ENCODE peak calls at places on chromosomes 2 and 18, in ten cellular contexts. U, N, W, K, M, P, G, X, O and Q are unnamed samples.

GRCh38 chr2:38648107-38648761 is 17.7 kb upstream of the GALM start:
- DNase-seq in U (no peak), N (no peak), W (no peak), K (peak; percentile 27), M (no peak), P (no peak), G (no peak), X (peak; percentile 4), O (no peak), Q (no peak)

GRCh38 chr2:65112630-65113029 is 17.3 kb downstream of the RAB1A start:
- DNase-seq in U (no peak), N (no peak), W (no peak), K (no peak), M (no peak), P (no peak), G (no peak), X (no peak), O (no peak), Q (no peak)

GRCh38 chr2:25851740-25852503 is 26.4 kb downstream of the ASXL2 start:
- DNase-seq in U (no peak), N (no peak), W (no peak), K (peak; percentile 92), M (no peak), P (no peak), G (peak; percentile 34), X (peak; percentile 92), O (no peak), Q (no peak)

GRCh38 chr2:36538345-36538744 is 59.6 kb downstream of the FEZ2 start:
- DNase-seq in U (no peak), N (no peak), W (no peak), K (peak; percentile 31), M (no peak), P (no peak), G (peak; percentile 41), X (peak; percentile 44), O (no peak), Q (no peak)

GRCh38 chr2:109663721-109664120 is 49.6 kb downstream of the SOWAHC start:
- DNase-seq in U (no peak), N (peak; percentile 87), W (peak; percentile 62), K (peak; percentile 95), M (no peak), P (peak; percentile 44), G (peak; percentile 82), X (peak; percentile 91), O (peak; percentile 43), Q (no peak)

GRCh38 chr2:30332791-30333453 is 101.6 kb downstream of the LBH start:
- DNase-seq in U (no peak), N (no peak), W (no peak), K (no peak), M (no peak), P (no peak), G (no peak), X (no peak), O (no peak), Q (no peak)

GRCh38 chr18:31774477-31774785 is 13.8 kb upstream of the SLC25A52 start:
- DNase-seq in U (no peak), N (no peak), W (no peak), K (no peak), M (no peak), P (no peak), G (no peak), X (no peak), O (no peak), Q (no peak)

GRCh38 chr2:173199303-173199702 is 123.7 kb downstream of the MAP3K20 start:
- DNase-seq in U (no peak), N (no peak), W (no peak), K (no peak), M (no peak), P (no peak), G (no peak), X (peak; percentile 49), O (no peak), Q (no peak)

GRCh38 chr2:43276517-43276931 is 50.1 kb upstream of the ZFP36L2 start:
- DNase-seq in U (no peak), N (no peak), W (no peak), K (no peak), M (no peak), P (no peak), G (no peak), X (no peak), O (no peak), Q (no peak)

GRCh38 chr2:19989681-19990415 is at the start of gene WDR35:
- DNase-seq in U (peak; percentile 97), N (peak; percentile 92), W (peak; percentile 64), K (peak; percentile 90), M (peak; percentile 93), P (peak; percentile 93), G (peak; percentile 83), X (peak; percentile 97), O (peak; percentile 79), Q (peak; percentile 89)

GRCh38 chr2:20366672-20367116 is 16.1 kb upstream of the PUM2 start:
- DNase-seq in U (no peak), N (no peak), W (no peak), K (no peak), M (no peak), P (no peak), G (no peak), X (peak; percentile 66), O (no peak), Q (no peak)

GRCh38 chr2:12702661-12703121 is 14.0 kb upstream of the TRIB2 start:
- DNase-seq in U (no peak), N (peak; percentile 38), W (no peak), K (peak; percentile 93), M (no peak), P (no peak), G (peak; percentile 34), X (peak; percentile 91), O (peak; percentile 43), Q (no peak)

GRCh38 chr2:236644502-236644911 is 74.9 kb downstream of the ACKR3 start:
- DNase-seq in U (no peak), N (no peak), W (no peak), K (no peak), M (no peak), P (no peak), G (no peak), X (no peak), O (peak; percentile 13), Q (no peak)

GRCh38 chr2:55620123-55620779 is 2.8 kb upstream of the PPP4R3B start:
- DNase-seq in U (no peak), N (no peak), W (no peak), K (peak; percentile 23), M (no peak), P (no peak), G (no peak), X (peak; percentile 45), O (no peak), Q (no peak)

GRCh38 chr2:157785200-157785599 is 90.9 kb downstream of the ACVR1 start:
- DNase-seq in U (no peak), N (no peak), W (no peak), K (peak; percentile 79), M (peak; percentile 17), P (no peak), G (no peak), X (peak; percentile 20), O (no peak), Q (no peak)

GRCh38 chr18:49846718-49847470 is 33.6 kb upstream of the ACAA2 start:
- DNase-seq in U (no peak), N (no peak), W (no peak), K (no peak), M (no peak), P (no peak), G (no peak), X (no peak), O (no peak), Q (no peak)

GRCh38 chr2:235756491-235756890 is 262.6 kb downstream of the AGAP1 start:
- DNase-seq in U (no peak), N (no peak), W (no peak), K (no peak), M (no peak), P (no peak), G (no peak), X (no peak), O (no peak), Q (no peak)

GRCh38 chr2:169069818-169070217 is 455 bp downstream of the DHRS9 start:
- DNase-seq in U (no peak), N (no peak), W (no peak), K (no peak), M (no peak), P (no peak), G (no peak), X (no peak), O (no peak), Q (no peak)

DNA sequence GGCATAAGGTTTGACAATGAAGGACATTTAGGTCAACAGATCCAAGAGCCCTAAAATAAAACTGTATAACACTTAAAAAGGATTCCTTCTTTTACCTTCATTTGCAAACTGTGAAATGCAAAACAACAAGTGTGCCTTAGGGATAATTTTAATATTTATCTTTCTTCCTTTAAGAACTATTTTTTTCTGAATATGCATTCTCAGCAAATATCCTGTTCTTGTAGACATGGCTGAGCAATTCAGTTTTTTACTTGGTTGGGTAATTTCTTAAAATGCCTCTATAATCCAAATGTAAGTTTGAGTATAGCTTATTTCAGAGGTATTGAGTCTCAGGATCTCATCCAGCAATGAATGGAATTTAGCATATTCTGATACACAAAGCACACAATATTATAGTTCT is 43.0 kb upstream of the KCNJ3 start:
- DNase-seq in U (no peak), N (no peak), W (no peak), K (no peak), M (no peak), P (no peak), G (no peak), X (no peak), O (no peak), Q (no peak)
- H3K27ac ChIP-seq in U (no peak overlapping the region), N (no peak overlapping the region), W (no peak overlapping the region), K (no peak overlapping the region), M (no peak overlapping the region), P (no peak overlapping the region), G (no peak overlapping the region), X (no peak overlapping the region), O (no peak overlapping the region), Q (no peak overlapping the region)

GRCh38 chr2:3108710-3109702 is 268.6 kb downstream of the EIPR1 start:
- DNase-seq in U (no peak), N (no peak), W (no peak), K (no peak), M (no peak), P (no peak), G (no peak), X (no peak), O (no peak), Q (no peak)
- H3K27ac ChIP-seq in U (no peak overlapping the region), N (no peak overlapping the region), W (no peak overlapping the region), K (no peak overlapping the region), M (no peak overlapping the region), P (no peak overlapping the region), G (no peak overlapping the region), X (no peak overlapping the region), O (no peak overlapping the region), Q (no peak overlapping the region)

DNA sequence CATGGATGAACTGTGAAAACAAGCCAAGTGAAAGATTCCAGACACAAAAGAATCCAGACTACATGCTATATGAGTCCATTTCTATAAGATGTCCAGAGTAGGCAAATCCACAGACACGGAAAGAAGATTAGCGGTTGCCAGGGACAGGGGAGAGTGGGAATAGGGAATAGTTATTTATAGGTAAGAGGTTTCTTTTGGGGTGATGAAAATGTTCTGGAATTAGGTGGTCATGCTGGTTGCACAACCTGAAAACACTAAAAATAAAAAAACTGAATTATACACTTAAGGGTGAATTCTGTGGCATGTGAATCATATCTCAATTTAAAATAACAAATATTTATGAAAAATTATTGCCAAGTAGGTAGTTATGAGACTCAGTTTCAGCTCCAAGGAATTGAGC is 168.4 kb downstream of the LTBP1 start:
- DNase-seq in U (no peak), N (no peak), W (no peak), K (no peak), M (no peak), P (no peak), G (no peak), X (no peak), O (no peak), Q (no peak)
- H3K27ac ChIP-seq in U (no peak overlapping the region), N (no peak overlapping the region), W (peak overlapping the region; percentile 29), K (no peak overlapping the region), M (no peak overlapping the region), P (no peak overlapping the region), G (no peak overlapping the region), X (no peak overlapping the region), O (no peak overlapping the region), Q (no peak overlapping the region)

GRCh38 chr2:210454336-210454735 is 22.2 kb downstream of the LANCL1 start:
- DNase-seq in U (no peak), N (no peak), W (no peak), K (no peak), M (no peak), P (no peak), G (no peak), X (no peak), O (no peak), Q (no peak)
- H3K27ac ChIP-seq in U (no peak overlapping the region), N (no peak overlapping the region), W (no peak overlapping the region), K (no peak overlapping the region), M (no peak overlapping the region), P (no peak overlapping the region), G (no peak overlapping the region), X (no peak overlapping the region), O (no peak overlapping the region), Q (peak overlapping the region; percentile 50)